ENCODE peak calls at places on chromosomes 4 and X, in four cellular contexts. One of them, this sample, is unnamed.
A peak's percentile ranks its signal among the peaks of the same experiment; 100 is the strongest.

GRCh38 chr4:110628321-110629213 is 5.7 kb upstream of the PITX2 start:
- DNase-seq in EL: no peak
- DNase-seq in hypothalamus: no peak
- DNase-seq in smooth muscle cell of the brain vasculature: no peak
- DNase-seq in this sample: no peak

GRCh38 chrX:110146521-110146920 is 143.6 kb downstream of the TMEM164 start:
- DNase-seq in smooth muscle cell of the brain vasculature: peak; percentile 28
- DNase-seq in hypothalamus: no peak
- DNase-seq in EL: peak; percentile 51
- DNase-seq in this sample: peak; percentile 58

GRCh38 chr4:38639245-38639644 is 24.8 kb upstream of the KLF3 start:
- DNase-seq in EL: no peak
- DNase-seq in smooth muscle cell of the brain vasculature: no peak
- DNase-seq in hypothalamus: no peak
- DNase-seq in this sample: no peak

GRCh38 chr4:21792736-21793135 is 155.8 kb downstream of the KCNIP4 start:
- DNase-seq in smooth muscle cell of the brain vasculature: no peak
- DNase-seq in hypothalamus: no peak
- DNase-seq in EL: peak; percentile 4
- DNase-seq in this sample: no peak

GRCh38 chr4:133865606-133866327 is 335.8 kb downstream of the PABPC4L start:
- DNase-seq in smooth muscle cell of the brain vasculature: peak; percentile 75
- DNase-seq in hypothalamus: no peak
- DNase-seq in EL: peak; percentile 92
- DNase-seq in this sample: no peak

GRCh38 chrX:49840679-49841078 is 11.6 kb downstream of the PAGE4 start:
- DNase-seq in hypothalamus: peak; percentile 55
- DNase-seq in smooth muscle cell of the brain vasculature: no peak
- DNase-seq in EL: peak; percentile 57
- DNase-seq in this sample: peak; percentile 65

GRCh38 chr4:152614337-152614736 is 65.5 kb downstream of the TMEM154 start:
- DNase-seq in hypothalamus: no peak
- DNase-seq in EL: no peak
- DNase-seq in smooth muscle cell of the brain vasculature: no peak
- DNase-seq in this sample: no peak

GRCh38 chrX:27591938-27592337 is 1.8 kb downstream of the DCAF8L2 start:
- DNase-seq in EL: no peak
- DNase-seq in hypothalamus: no peak
- DNase-seq in smooth muscle cell of the brain vasculature: no peak
- DNase-seq in this sample: no peak

GRCh38 chr4:154999950-155000578 is 208.4 kb upstream of the NPY2R start:
- DNase-seq in hypothalamus: no peak
- DNase-seq in EL: no peak
- DNase-seq in smooth muscle cell of the brain vasculature: no peak
- DNase-seq in this sample: no peak

GRCh38 chr4:78749972-78750727 is 26.0 kb upstream of the BMP2K start:
- DNase-seq in smooth muscle cell of the brain vasculature: no peak
- DNase-seq in hypothalamus: no peak
- DNase-seq in EL: no peak
- DNase-seq in this sample: peak; percentile 41

GRCh38 chrX:134999469-134999868 is 8.7 kb downstream of the SMIM10 start:
- DNase-seq in EL: peak; percentile 58
- DNase-seq in smooth muscle cell of the brain vasculature: no peak
- DNase-seq in hypothalamus: no peak
- DNase-seq in this sample: peak; percentile 56

GRCh38 chr4:120691536-120691935 is 231.0 kb downstream of the PRDM5 start:
- DNase-seq in smooth muscle cell of the brain vasculature: no peak
- DNase-seq in hypothalamus: no peak
- DNase-seq in EL: no peak
- DNase-seq in this sample: no peak

GRCh38 chr4:15907430-15907829 is 31.1 kb downstream of the FGFBP1 start:
- DNase-seq in EL: no peak
- DNase-seq in hypothalamus: no peak
- DNase-seq in smooth muscle cell of the brain vasculature: no peak
- DNase-seq in this sample: no peak

GRCh38 chr4:1342003-1342402 is 5.0 kb upstream of the UVSSA start:
- DNase-seq in smooth muscle cell of the brain vasculature: no peak
- DNase-seq in hypothalamus: no peak
- DNase-seq in EL: no peak
- DNase-seq in this sample: peak; percentile 19

GRCh38 chrX:47489507-47490275 is 6.7 kb upstream of the ZNF41 start:
- DNase-seq in hypothalamus: no peak
- DNase-seq in smooth muscle cell of the brain vasculature: no peak
- DNase-seq in EL: no peak
- DNase-seq in this sample: no peak

GRCh38 chrX:37684918-37685317 is 673 bp upstream of the XK start:
- DNase-seq in smooth muscle cell of the brain vasculature: no peak
- DNase-seq in EL: no peak
- DNase-seq in hypothalamus: no peak
- DNase-seq in this sample: no peak

GRCh38 chr4:145216532-145216931 is 36.1 kb upstream of the OTUD4 start:
- DNase-seq in smooth muscle cell of the brain vasculature: peak; percentile 20
- DNase-seq in EL: peak; percentile 27
- DNase-seq in hypothalamus: no peak
- DNase-seq in this sample: peak; percentile 76

GRCh38 chr4:184437565-184437964 is 36.8 kb downstream of the IRF2 start:
- DNase-seq in hypothalamus: no peak
- DNase-seq in smooth muscle cell of the brain vasculature: no peak
- DNase-seq in EL: no peak
- DNase-seq in this sample: no peak

GRCh38 chr4:90137545-90137944 is 10.4 kb downstream of the CCSER1 start:
- DNase-seq in hypothalamus: no peak
- DNase-seq in smooth muscle cell of the brain vasculature: no peak
- DNase-seq in EL: no peak
- DNase-seq in this sample: peak; percentile 37

GRCh38 chr4:110876866-110877265 is 254.0 kb upstream of the PITX2 start:
- DNase-seq in EL: no peak
- DNase-seq in smooth muscle cell of the brain vasculature: no peak
- DNase-seq in hypothalamus: no peak
- DNase-seq in this sample: no peak

GRCh38 chr4:23966720-23967119 is 76.9 kb upstream of the PPARGC1A start:
- DNase-seq in EL: peak; percentile 5
- DNase-seq in smooth muscle cell of the brain vasculature: no peak
- DNase-seq in hypothalamus: no peak
- DNase-seq in this sample: no peak

GRCh38 chr4:68152411-68152810 is 22.7 kb upstream of the TMPRSS11F start:
- DNase-seq in hypothalamus: no peak
- DNase-seq in EL: no peak
- DNase-seq in smooth muscle cell of the brain vasculature: no peak
- DNase-seq in this sample: no peak

GRCh38 chr4:109592367-109592766 is 32.3 kb downstream of the MCUB start:
- DNase-seq in hypothalamus: no peak
- DNase-seq in smooth muscle cell of the brain vasculature: no peak
- DNase-seq in EL: no peak
- DNase-seq in this sample: no peak

GRCh38 chrX:133590703-133591505 is 175.6 kb upstream of the GPC4 start:
- DNase-seq in EL: no peak
- DNase-seq in hypothalamus: no peak
- DNase-seq in smooth muscle cell of the brain vasculature: no peak
- DNase-seq in this sample: no peak

GRCh38 chr4:89496851-89497250 is 189.3 kb upstream of the GPRIN3 start:
- DNase-seq in EL: no peak
- DNase-seq in hypothalamus: no peak
- DNase-seq in smooth muscle cell of the brain vasculature: no peak
- DNase-seq in this sample: no peak

GRCh38 chr4:77418333-77418732 is 187.3 kb upstream of the CXCL13 start:
- DNase-seq in EL: no peak
- DNase-seq in smooth muscle cell of the brain vasculature: no peak
- DNase-seq in hypothalamus: no peak
- DNase-seq in this sample: peak; percentile 7

GRCh38 chr4:183858011-183858615 is 47.0 kb upstream of the STOX2 start:
- DNase-seq in smooth muscle cell of the brain vasculature: no peak
- DNase-seq in EL: no peak
- DNase-seq in hypothalamus: no peak
- DNase-seq in this sample: no peak

GRCh38 chrX:81202413-81202794 is 502 bp downstream of the SH3BGRL start:
- DNase-seq in hypothalamus: no peak
- DNase-seq in smooth muscle cell of the brain vasculature: no peak
- DNase-seq in EL: peak; percentile 10
- DNase-seq in this sample: peak; percentile 16

GRCh38 chr4:163175971-163176958 is 9.6 kb upstream of the NAF1 start:
- DNase-seq in smooth muscle cell of the brain vasculature: no peak
- DNase-seq in hypothalamus: no peak
- DNase-seq in EL: no peak
- DNase-seq in this sample: no peak

GRCh38 chr4:36351082-36351666 is 69.8 kb downstream of the DTHD1 start:
- DNase-seq in EL: no peak
- DNase-seq in hypothalamus: peak; percentile 48
- DNase-seq in smooth muscle cell of the brain vasculature: no peak
- DNase-seq in this sample: peak; percentile 12

GRCh38 chrX:149937881-149938426 is 337 bp downstream of the EOLA2 start:
- DNase-seq in hypothalamus: no peak
- DNase-seq in smooth muscle cell of the brain vasculature: no peak
- DNase-seq in EL: peak; percentile 3
- DNase-seq in this sample: peak; percentile 22

GRCh38 chr4:1658581-1658980 is 25.5 kb downstream of the FAM53A start:
- DNase-seq in smooth muscle cell of the brain vasculature: no peak
- DNase-seq in EL: no peak
- DNase-seq in hypothalamus: no peak
- DNase-seq in this sample: no peak

GRCh38 chrX:44344687-44345086 is 1.2 kb upstream of the EFHC2 start:
- DNase-seq in EL: no peak
- DNase-seq in hypothalamus: no peak
- DNase-seq in smooth muscle cell of the brain vasculature: no peak
- DNase-seq in this sample: no peak

GRCh38 chr4:7120341-7120740 is 52.5 kb upstream of the GRPEL1 start:
- DNase-seq in EL: no peak
- DNase-seq in smooth muscle cell of the brain vasculature: no peak
- DNase-seq in hypothalamus: no peak
- DNase-seq in this sample: peak; percentile 56

GRCh38 chrX:138925330-138925729 is 213.8 kb upstream of the FGF13 start:
- DNase-seq in smooth muscle cell of the brain vasculature: no peak
- DNase-seq in EL: no peak
- DNase-seq in hypothalamus: no peak
- DNase-seq in this sample: no peak

GRCh38 chr4:153148796-153149195 is 55.4 kb upstream of the TRIM2 start:
- DNase-seq in EL: peak; percentile 40
- DNase-seq in smooth muscle cell of the brain vasculature: no peak
- DNase-seq in hypothalamus: no peak
- DNase-seq in this sample: no peak

GRCh38 chrX:118730500-118731247 is 3.3 kb downstream of the IL13RA1 start:
- DNase-seq in smooth muscle cell of the brain vasculature: peak; percentile 41
- DNase-seq in hypothalamus: no peak
- DNase-seq in EL: peak; percentile 64
- DNase-seq in this sample: peak; percentile 55

GRCh38 chrX:138411048-138411447 is 300.5 kb downstream of the FGF13 start:
- DNase-seq in smooth muscle cell of the brain vasculature: no peak
- DNase-seq in hypothalamus: no peak
- DNase-seq in EL: no peak
- DNase-seq in this sample: no peak

GRCh38 chr4:99430106-99430505 is 5.0 kb downstream of the ADH7 start:
- DNase-seq in smooth muscle cell of the brain vasculature: no peak
- DNase-seq in EL: no peak
- DNase-seq in hypothalamus: no peak
- DNase-seq in this sample: no peak

This sample was measured in dermis blood vessel endothelial cell.